ENCODE peak calls at places on chromosomes 3 and 15, in five cellular contexts. O is testis; G is dorsolateral prefrontal cortex; Z is glutamatergic neuron; D is stimulated activated CD4-positive, alpha-beta T cell treated with anti-CD3 and anti-CD28 coated beads, Interleukin-2, amount 100 ng/mL, for 48 hours. H is an unnamed sample.

GRCh38 chr3:122558605-122559004 is 5.5 kb downstream of the PARP9 start:
- DNase-seq in O (no peak), G (no peak), Z (no peak), D (no peak), H (no peak)

GRCh38 chr3:156617145-156617544 is 57.2 kb upstream of the TIPARP start:
- DNase-seq in O (no peak), G (no peak), Z (no peak), D (no peak), H (no peak)

GRCh38 chr3:194218646-194219453 is 82.9 kb downstream of the HES1 start:
- DNase-seq in O (no peak), G (no peak), Z (no peak), D (no peak), H (no peak)

GRCh38 chr3:47266709-47267489 is 15.7 kb downstream of the KIF9 start:
- DNase-seq in O (peak), G (peak), Z (no peak), D (peak), H (no peak)

GRCh38 chr3:118636841-118637240 is 397.8 kb downstream of the IGSF11 start:
- DNase-seq in O (peak), G (no peak), Z (no peak), D (no peak), H (no peak)

GRCh38 chr15:64633332-64633731 is 142.1 kb downstream of the RBPMS2 start:
- DNase-seq in O (no peak), G (no peak), Z (no peak), D (no peak), H (no peak)

GRCh38 chr3:71176366-71176765 is 407.2 kb downstream of the FOXP1 start:
- DNase-seq in O (no peak), G (no peak), Z (no peak), D (no peak), H (no peak)

GRCh38 chr3:128749035-128749434 is 23.1 kb downstream of the RAB7A start:
- DNase-seq in O (no peak), G (no peak), Z (no peak), D (no peak), H (no peak)

GRCh38 chr15:55279746-55280351 is 9.8 kb downstream of the RAB27A start:
- DNase-seq in O (no peak), G (no peak), Z (no peak), D (no peak), H (no peak)

GRCh38 chr3:122754867-122755835 is 38.5 kb downstream of the HSPBAP1 start:
- DNase-seq in O (no peak), G (no peak), Z (no peak), D (peak), H (no peak)

GRCh38 chr3:162970292-162970691 is 1473.7 kb downstream of the OTOL1 start:
- DNase-seq in O (no peak), G (no peak), Z (no peak), D (no peak), H (no peak)

GRCh38 chr3:52237659-52238172 is 1.2 kb downstream of the TWF2 start:
- DNase-seq in O (peak), G (peak), Z (no peak), D (no peak), H (no peak)

GRCh38 chr15:88858934-88859333 is 36.4 kb downstream of the HAPLN3 start:
- DNase-seq in O (no peak), G (no peak), Z (no peak), D (no peak), H (no peak)

GRCh38 chr3:160135850-160136249 is 89.4 kb upstream of the C3orf80 start:
- DNase-seq in O (no peak), G (no peak), Z (no peak), D (no peak), H (no peak)